ENCODE peak calls at places on chromosomes 7 and 10, in seven cellular contexts. One of them, this sample, is unnamed.

GRCh38 chr10:35353399-35353798 is 17.1 kb downstream of the CCNY start:
- DNase-seq in LNCaP clone FGC: no peak
- DNase-seq in A549: no peak
- DNase-seq in fibroblast of the aortic adventitia: no peak
- DNase-seq in heart left ventricle: no peak
- DNase-seq in neural progenitor cell: no peak
- DNase-seq in progenitor cell of endocrine pancreas: no peak
- DNase-seq in this sample: no peak

GRCh38 chr10:72685264-72685921 is 6.5 kb upstream of the MCU start:
- DNase-seq in LNCaP clone FGC: no peak
- DNase-seq in A549: no peak
- DNase-seq in fibroblast of the aortic adventitia: no peak
- DNase-seq in heart left ventricle: no peak
- DNase-seq in neural progenitor cell: no peak
- DNase-seq in progenitor cell of endocrine pancreas: no peak
- DNase-seq in this sample: no peak

GRCh38 chr10:119189811-119190282 is 11.2 kb upstream of the PRDX3 start:
- DNase-seq in LNCaP clone FGC: no peak
- DNase-seq in A549: no peak
- DNase-seq in fibroblast of the aortic adventitia: peak
- DNase-seq in heart left ventricle: no peak
- DNase-seq in neural progenitor cell: no peak
- DNase-seq in progenitor cell of endocrine pancreas: no peak
- DNase-seq in this sample: no peak

GRCh38 chr7:123798527-123799188 is 46.3 kb upstream of the HYAL4 start:
- DNase-seq in LNCaP clone FGC: no peak
- DNase-seq in A549: no peak
- DNase-seq in fibroblast of the aortic adventitia: no peak
- DNase-seq in heart left ventricle: no peak
- DNase-seq in neural progenitor cell: no peak
- DNase-seq in progenitor cell of endocrine pancreas: no peak
- DNase-seq in this sample: peak

GRCh38 chr10:91838199-91838598 is 40.0 kb downstream of the TNKS2 start:
- DNase-seq in LNCaP clone FGC: no peak
- DNase-seq in A549: no peak
- DNase-seq in fibroblast of the aortic adventitia: no peak
- DNase-seq in heart left ventricle: no peak
- DNase-seq in neural progenitor cell: no peak
- DNase-seq in progenitor cell of endocrine pancreas: no peak
- DNase-seq in this sample: no peak

GRCh38 chr10:71216363-71216695 is 4.0 kb downstream of the UNC5B start:
- DNase-seq in LNCaP clone FGC: no peak
- DNase-seq in A549: no peak
- DNase-seq in fibroblast of the aortic adventitia: no peak
- DNase-seq in heart left ventricle: no peak
- DNase-seq in neural progenitor cell: no peak
- DNase-seq in progenitor cell of endocrine pancreas: no peak
- DNase-seq in this sample: no peak

GRCh38 chr7:127582361-127582760 is 3.0 kb downstream of the GCC1 start:
- DNase-seq in LNCaP clone FGC: no peak
- DNase-seq in A549: no peak
- DNase-seq in fibroblast of the aortic adventitia: peak
- DNase-seq in heart left ventricle: peak
- DNase-seq in neural progenitor cell: no peak
- DNase-seq in progenitor cell of endocrine pancreas: no peak
- DNase-seq in this sample: no peak

GRCh38 chr10:46555366-46555712 is 1.1 kb downstream of the GPRIN2 start:
- DNase-seq in LNCaP clone FGC: no peak
- DNase-seq in A549: no peak
- DNase-seq in fibroblast of the aortic adventitia: no peak
- DNase-seq in heart left ventricle: peak
- DNase-seq in neural progenitor cell: peak
- DNase-seq in progenitor cell of endocrine pancreas: peak
- DNase-seq in this sample: peak

GRCh38 chr7:100071018-100071723 is 10.4 kb downstream of the ZNF3 start:
- DNase-seq in LNCaP clone FGC: no peak
- DNase-seq in A549: no peak
- DNase-seq in fibroblast of the aortic adventitia: no peak
- DNase-seq in heart left ventricle: no peak
- DNase-seq in neural progenitor cell: no peak
- DNase-seq in progenitor cell of endocrine pancreas: no peak
- DNase-seq in this sample: no peak

GRCh38 chr10:114940735-114941134 is 2.7 kb downstream of the TRUB1 start:
- DNase-seq in LNCaP clone FGC: no peak
- DNase-seq in A549: no peak
- DNase-seq in fibroblast of the aortic adventitia: peak
- DNase-seq in heart left ventricle: no peak
- DNase-seq in neural progenitor cell: no peak
- DNase-seq in progenitor cell of endocrine pancreas: no peak
- DNase-seq in this sample: no peak

GRCh38 chr7:50838675-50839377 is 56.1 kb upstream of the GRB10 start:
- DNase-seq in LNCaP clone FGC: no peak
- DNase-seq in A549: no peak
- DNase-seq in fibroblast of the aortic adventitia: peak
- DNase-seq in heart left ventricle: peak
- DNase-seq in neural progenitor cell: no peak
- DNase-seq in progenitor cell of endocrine pancreas: no peak
- DNase-seq in this sample: peak

GRCh38 chr10:25808372-25808771 is 125.7 kb upstream of the MYO3A start:
- DNase-seq in LNCaP clone FGC: no peak
- DNase-seq in A549: no peak
- DNase-seq in fibroblast of the aortic adventitia: no peak
- DNase-seq in heart left ventricle: no peak
- DNase-seq in neural progenitor cell: no peak
- DNase-seq in progenitor cell of endocrine pancreas: no peak
- DNase-seq in this sample: no peak

GRCh38 chr10:99394256-99394655 is 36.2 kb downstream of the GOT1 start:
- DNase-seq in LNCaP clone FGC: peak
- DNase-seq in A549: no peak
- DNase-seq in fibroblast of the aortic adventitia: no peak
- DNase-seq in heart left ventricle: no peak
- DNase-seq in neural progenitor cell: no peak
- DNase-seq in progenitor cell of endocrine pancreas: no peak
- DNase-seq in this sample: no peak

GRCh38 chr10:29554660-29555059 is 80.1 kb downstream of the SVIL start:
- DNase-seq in LNCaP clone FGC: no peak
- DNase-seq in A549: no peak
- DNase-seq in fibroblast of the aortic adventitia: no peak
- DNase-seq in heart left ventricle: no peak
- DNase-seq in neural progenitor cell: peak
- DNase-seq in progenitor cell of endocrine pancreas: no peak
- DNase-seq in this sample: no peak
- TF ChIP-seq CTCF in LNCaP clone FGC: no peak
- TF ChIP-seq CTCF in A549: no peak
- TF ChIP-seq CTCF in fibroblast of the aortic adventitia: no peak
- TF ChIP-seq CTCF in heart left ventricle: no peak
- TF ChIP-seq CTCF in neural progenitor cell: peak
- TF ChIP-seq CTCF in progenitor cell of endocrine pancreas: no peak
- TF ChIP-seq CTCF in this sample: no peak

GRCh38 chr10:31186225-31187010 is 132.6 kb upstream of the ZEB1 start:
- DNase-seq in LNCaP clone FGC: no peak
- DNase-seq in A549: no peak
- DNase-seq in fibroblast of the aortic adventitia: no peak
- DNase-seq in heart left ventricle: no peak
- DNase-seq in neural progenitor cell: peak
- DNase-seq in progenitor cell of endocrine pancreas: no peak
- DNase-seq in this sample: peak
- TF ChIP-seq CTCF in LNCaP clone FGC: no peak
- TF ChIP-seq CTCF in A549: no peak
- TF ChIP-seq CTCF in fibroblast of the aortic adventitia: no peak
- TF ChIP-seq CTCF in heart left ventricle: peak
- TF ChIP-seq CTCF in neural progenitor cell: peak
- TF ChIP-seq CTCF in progenitor cell of endocrine pancreas: no peak
- TF ChIP-seq CTCF in this sample: no peak

GRCh38 chr7:151243411-151244155 is 4.9 kb downstream of the SMARCD3 start:
- DNase-seq in LNCaP clone FGC: no peak
- DNase-seq in A549: no peak
- DNase-seq in fibroblast of the aortic adventitia: no peak
- DNase-seq in heart left ventricle: peak
- DNase-seq in neural progenitor cell: peak
- DNase-seq in progenitor cell of endocrine pancreas: no peak
- DNase-seq in this sample: no peak
- TF ChIP-seq CTCF in LNCaP clone FGC: no peak
- TF ChIP-seq CTCF in A549: no peak
- TF ChIP-seq CTCF in fibroblast of the aortic adventitia: no peak
- TF ChIP-seq CTCF in heart left ventricle: no peak
- TF ChIP-seq CTCF in neural progenitor cell: no peak
- TF ChIP-seq CTCF in progenitor cell of endocrine pancreas: no peak
- TF ChIP-seq CTCF in this sample: no peak

GRCh38 chr7:112500619-112501018 is 19.8 kb downstream of the LSMEM1 start:
- DNase-seq in LNCaP clone FGC: no peak
- DNase-seq in A549: no peak
- DNase-seq in fibroblast of the aortic adventitia: peak
- DNase-seq in heart left ventricle: no peak
- DNase-seq in neural progenitor cell: no peak
- DNase-seq in progenitor cell of endocrine pancreas: no peak
- DNase-seq in this sample: no peak
- TF ChIP-seq CTCF in LNCaP clone FGC: peak
- TF ChIP-seq CTCF in A549: no peak
- TF ChIP-seq CTCF in fibroblast of the aortic adventitia: peak
- TF ChIP-seq CTCF in heart left ventricle: no peak
- TF ChIP-seq CTCF in neural progenitor cell: peak
- TF ChIP-seq CTCF in progenitor cell of endocrine pancreas: no peak
- TF ChIP-seq CTCF in this sample: no peak

GRCh38 chr10:34080485-34081346 is 734.4 kb downstream of the PARD3 start:
- DNase-seq in LNCaP clone FGC: no peak
- DNase-seq in A549: no peak
- DNase-seq in fibroblast of the aortic adventitia: no peak
- DNase-seq in heart left ventricle: peak
- DNase-seq in neural progenitor cell: no peak
- DNase-seq in progenitor cell of endocrine pancreas: no peak
- DNase-seq in this sample: no peak

GRCh38 chr10:34081347-34081743 is 733.8 kb downstream of the PARD3 start:
- DNase-seq in LNCaP clone FGC: no peak
- DNase-seq in A549: no peak
- DNase-seq in fibroblast of the aortic adventitia: no peak
- DNase-seq in heart left ventricle: no peak
- DNase-seq in neural progenitor cell: no peak
- DNase-seq in progenitor cell of endocrine pancreas: no peak
- DNase-seq in this sample: no peak

GRCh38 chr10:34079702-34080484 is 735.2 kb downstream of the PARD3 start:
- DNase-seq in LNCaP clone FGC: no peak
- DNase-seq in A549: no peak
- DNase-seq in fibroblast of the aortic adventitia: no peak
- DNase-seq in heart left ventricle: no peak
- DNase-seq in neural progenitor cell: no peak
- DNase-seq in progenitor cell of endocrine pancreas: no peak
- DNase-seq in this sample: no peak

GRCh38 chr10:34083567-34083966 is 731.5 kb downstream of the PARD3 start:
- DNase-seq in LNCaP clone FGC: no peak
- DNase-seq in A549: no peak
- DNase-seq in fibroblast of the aortic adventitia: no peak
- DNase-seq in heart left ventricle: no peak
- DNase-seq in neural progenitor cell: no peak
- DNase-seq in progenitor cell of endocrine pancreas: no peak
- DNase-seq in this sample: no peak

DNA sequence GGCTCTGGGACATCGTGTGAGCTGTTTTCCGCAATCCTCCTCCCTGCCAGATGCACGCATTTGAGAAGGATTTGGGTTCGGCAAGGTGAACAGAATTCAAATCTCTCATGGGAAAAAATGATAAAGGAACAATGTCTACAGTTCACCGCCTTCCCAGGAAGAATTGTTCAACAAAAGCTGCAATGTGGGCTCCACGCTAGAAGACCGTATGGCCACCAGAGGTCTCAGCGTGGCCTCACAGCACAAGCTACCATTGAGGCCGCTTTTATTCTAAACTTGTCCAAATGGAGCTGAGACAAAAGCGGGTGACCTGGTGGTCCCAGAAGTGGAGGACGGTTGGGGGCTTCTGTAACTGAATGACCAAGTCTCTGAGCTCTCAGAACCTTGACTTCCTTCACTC is 733.1 kb downstream of the PARD3 start:
- DNase-seq in LNCaP clone FGC: no peak
- DNase-seq in A549: no peak
- DNase-seq in fibroblast of the aortic adventitia: no peak
- DNase-seq in heart left ventricle: no peak
- DNase-seq in neural progenitor cell: peak
- DNase-seq in progenitor cell of endocrine pancreas: no peak
- DNase-seq in this sample: no peak
- TF ChIP-seq CTCF in LNCaP clone FGC: peak
- TF ChIP-seq CTCF in A549: no peak
- TF ChIP-seq CTCF in fibroblast of the aortic adventitia: no peak
- TF ChIP-seq CTCF in heart left ventricle: no peak
- TF ChIP-seq CTCF in neural progenitor cell: peak
- TF ChIP-seq CTCF in progenitor cell of endocrine pancreas: no peak
- TF ChIP-seq CTCF in this sample: no peak

GRCh38 chr7:3861941-3862340 is 560.9 kb downstream of the SDK1 start:
- DNase-seq in LNCaP clone FGC: no peak
- DNase-seq in A549: no peak
- DNase-seq in fibroblast of the aortic adventitia: peak
- DNase-seq in heart left ventricle: peak
- DNase-seq in neural progenitor cell: no peak
- DNase-seq in progenitor cell of endocrine pancreas: no peak
- DNase-seq in this sample: no peak
- TF ChIP-seq CTCF in LNCaP clone FGC: no peak
- TF ChIP-seq CTCF in A549: no peak
- TF ChIP-seq CTCF in fibroblast of the aortic adventitia: no peak
- TF ChIP-seq CTCF in heart left ventricle: no peak
- TF ChIP-seq CTCF in neural progenitor cell: no peak
- TF ChIP-seq CTCF in progenitor cell of endocrine pancreas: no peak
- TF ChIP-seq CTCF in this sample: no peak

This sample was measured in Calu3.